ENCODE peak calls at places on chromosomes 16 and 17, in six cellular contexts. K is left lung, Y is body of pancreas, M is tibial artery, L is fibroblast of mammary gland, S is astrocyte. J is an unnamed sample.

GRCh38 chr17:55294042-55294751 is 29.4 kb downstream of the HLF start:
- DNase-seq in L (no peak), M (no peak), Y (no peak), S (no peak), K (no peak), J (no peak)

GRCh38 chr16:49382916-49383315 is 9.3 kb downstream of the C16orf78 start:
- DNase-seq in L (no peak), M (no peak), S (no peak), Y (no peak), K (no peak), J (no peak)

GRCh38 chr16:3180445-3180878 is 7.5 kb upstream of the OR1F1 start:
- DNase-seq in K (no peak), L (no peak), M (no peak), S (no peak), Y (no peak), J (no peak)

GRCh38 chr17:80164185-80164584 is 5.6 kb upstream of the CARD14 start:
- DNase-seq in M (no peak), Y (no peak), L (no peak), S (no peak), K (no peak), J (no peak)

GRCh38 chr16:75420987-75421819 is 12.1 kb downstream of the CFDP1 start:
- DNase-seq in Y (peak), K (peak), M (peak), L (peak), S (no peak), J (no peak)

GRCh38 chr17:66635646-66636045 is 199.3 kb upstream of the CACNG5 start:
- DNase-seq in Y (no peak), M (no peak), K (no peak), L (no peak), S (no peak), J (no peak)

GRCh38 chr16:59993101-59993500 is 1259.0 kb upstream of the GOT2 start:
- DNase-seq in S (no peak), K (peak), Y (no peak), M (no peak), L (no peak), J (no peak)

GRCh38 chr16:62225675-62226074 is 189.4 kb upstream of the CDH8 start:
- DNase-seq in L (peak), S (peak), K (peak), M (peak), Y (peak), J (no peak)

GRCh38 chr17:64125937-64126336 is 4.0 kb downstream of the ERN1 start:
- DNase-seq in K (no peak), Y (no peak), S (no peak), M (no peak), L (no peak), J (no peak)

GRCh38 chr16:21950782-21951521 is 2.2 kb upstream of the UQCRC2 start:
- DNase-seq in K (no peak), L (peak), S (peak), M (no peak), Y (peak), J (no peak)

GRCh38 chr17:44847581-44847980 is at the start of gene HIGD1B:
- DNase-seq in K (no peak), Y (no peak), S (no peak), L (no peak), M (no peak), J (no peak)

GRCh38 chr17:73430848-73431247 is 119.0 kb upstream of the CDC42EP4 start:
- DNase-seq in L (peak), Y (no peak), K (no peak), S (peak), M (no peak), J (no peak)

GRCh38 chr17:42111265-42111636 is 1.3 kb downstream of the DHX58 start:
- DNase-seq in L (no peak), K (peak), Y (no peak), M (no peak), S (no peak), J (no peak)

GRCh38 chr16:50743575-50744225 is 1.8 kb downstream of the CYLD start:
- DNase-seq in M (no peak), S (no peak), Y (no peak), L (no peak), K (no peak), J (no peak)

GRCh38 chr16:4936991-4937781 is at the start of gene PPL:
- DNase-seq in Y (peak), L (no peak), S (no peak), M (peak), K (peak), J (peak)

GRCh38 chr17:77609553-77610517 is 348.7 kb upstream of the TNRC6C start:
- DNase-seq in L (peak), M (peak), K (no peak), Y (no peak), S (no peak), J (peak)

GRCh38 chr17:82238562-82239201 is 9.8 kb downstream of the SLC16A3 start:
- DNase-seq in S (peak), M (peak), L (peak), Y (peak), K (peak), J (no peak)

GRCh38 chr16:72664480-72665408 is 383.2 kb downstream of the ZFHX3 start:
- DNase-seq in M (peak), K (peak), Y (peak), L (peak), S (peak), J (peak)
- TF ChIP-seq CTCF in M (peak), K (peak), Y (no peak), L (no peak), S (no peak), J (no peak)

GRCh38 chr16:56450901-56451752 is at the start of the genes NUDT21 and OGFOD1:
- DNase-seq in K (peak), S (peak), L (peak), Y (peak), M (peak), J (peak)
- TF ChIP-seq CTCF in K (no peak), S (no peak), L (no peak), Y (no peak), M (peak), J (no peak)

GRCh38 chr17:39073916-39074315 is 77.5 kb downstream of the PLXDC1 start:
- DNase-seq in M (no peak), S (no peak), L (no peak), K (no peak), Y (no peak), J (no peak)

GRCh38 chr17:39080416-39081179 is 70.8 kb downstream of the PLXDC1 start:
- DNase-seq in M (peak), Y (peak), K (no peak), S (peak), L (peak), J (no peak)

GRCh38 chr17:39077252-39077651 is 74.2 kb downstream of the PLXDC1 start:
- DNase-seq in K (no peak), Y (no peak), M (no peak), L (no peak), S (no peak), J (no peak)

GRCh38 chr17:39079836-39080235 is 71.6 kb downstream of the PLXDC1 start:
- DNase-seq in S (no peak), K (no peak), L (no peak), Y (no peak), M (no peak), J (no peak)

DNA sequence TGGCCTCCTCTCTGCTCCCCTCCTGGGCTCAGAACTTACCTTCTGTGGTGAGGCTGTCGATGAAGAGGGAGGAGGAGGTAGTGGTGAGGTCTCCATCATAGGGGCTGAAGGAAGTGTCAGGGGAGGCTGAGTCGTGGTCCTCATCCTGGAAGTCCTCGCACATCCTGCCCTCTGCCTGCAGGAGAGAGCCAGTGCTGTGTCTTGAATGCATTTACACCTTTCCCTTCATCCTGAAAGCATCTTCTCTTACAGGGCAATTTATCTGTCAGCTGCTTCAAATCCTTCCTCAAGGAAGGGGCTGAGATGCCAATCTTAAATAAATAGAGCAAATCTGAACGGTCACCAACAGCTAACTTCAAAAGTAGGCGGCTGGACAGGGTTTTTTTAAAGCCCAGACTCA is 73.6 kb downstream of the PLXDC1 start:
- DNase-seq in S (no peak), L (no peak), K (no peak), Y (no peak), M (no peak), J (no peak)
- TF ChIP-seq CTCF in S (no peak), L (peak), K (no peak), Y (no peak), M (no peak), J (no peak)

GRCh38 chr16:67302882-67303434 is 23.6 kb downstream of the KCTD19 start:
- DNase-seq in M (no peak), Y (no peak), L (no peak), K (no peak), S (no peak), J (no peak)
- TF ChIP-seq CTCF in M (no peak), Y (no peak), L (no peak), K (no peak), S (no peak), J (no peak)

J was measured in activated B cell treated with CpG ODN at 0.5 μM for 24 hours.